ENCODE peak calls at places on chromosomes 2 and 18, in five cellular contexts. One of them, this sample, is unnamed.
A peak's percentile ranks its signal among the peaks of the same experiment; 100 is the strongest.

GRCh38 chr2:7691961-7692656 is 774.9 kb downstream of the RNF144A start:
- DNase-seq in C1 segment of cervical spinal cord: no peak
- DNase-seq in GM04504: no peak
- DNase-seq in NCI-H1436: no peak
- DNase-seq in HepG2: no peak
- DNase-seq in this sample: no peak

GRCh38 chr2:57291209-57291608 is 755.4 kb upstream of the VRK2 start:
- DNase-seq in HepG2: no peak
- DNase-seq in NCI-H1436: no peak
- DNase-seq in GM04504: no peak
- DNase-seq in C1 segment of cervical spinal cord: no peak
- DNase-seq in this sample: no peak

GRCh38 chr2:38731090-38731489 is 20.1 kb downstream of the SRSF7 start:
- DNase-seq in NCI-H1436: no peak
- DNase-seq in GM04504: no peak
- DNase-seq in HepG2: no peak
- DNase-seq in C1 segment of cervical spinal cord: no peak
- DNase-seq in this sample: no peak

GRCh38 chr2:24124003-24124585 is 825 bp downstream of the FAM228B start:
- DNase-seq in C1 segment of cervical spinal cord: peak; percentile 70
- DNase-seq in NCI-H1436: peak; percentile 30
- DNase-seq in GM04504: no peak
- DNase-seq in HepG2: no peak
- DNase-seq in this sample: no peak

GRCh38 chr2:200741468-200742202 is 70.1 kb upstream of the BZW1 start:
- DNase-seq in GM04504: no peak
- DNase-seq in C1 segment of cervical spinal cord: no peak
- DNase-seq in HepG2: peak; percentile 87
- DNase-seq in NCI-H1436: no peak
- DNase-seq in this sample: no peak

GRCh38 chr18:8367217-8367988 is 241.8 kb upstream of the RAB12 start:
- DNase-seq in GM04504: no peak
- DNase-seq in HepG2: no peak
- DNase-seq in NCI-H1436: peak; percentile 71
- DNase-seq in C1 segment of cervical spinal cord: peak; percentile 5
- DNase-seq in this sample: peak; percentile 6

GRCh38 chr2:180520206-180520605 is 460.2 kb upstream of the UBE2E3 start:
- DNase-seq in NCI-H1436: no peak
- DNase-seq in GM04504: no peak
- DNase-seq in HepG2: no peak
- DNase-seq in C1 segment of cervical spinal cord: no peak
- DNase-seq in this sample: no peak

GRCh38 chr18:32922951-32923430 is 150.2 kb upstream of the KLHL14 start:
- DNase-seq in HepG2: no peak
- DNase-seq in GM04504: no peak
- DNase-seq in C1 segment of cervical spinal cord: no peak
- DNase-seq in NCI-H1436: no peak
- DNase-seq in this sample: no peak

GRCh38 chr2:145091967-145092366 is 572.0 kb upstream of the ZEB2 start:
- DNase-seq in HepG2: no peak
- DNase-seq in C1 segment of cervical spinal cord: no peak
- DNase-seq in NCI-H1436: no peak
- DNase-seq in GM04504: no peak
- DNase-seq in this sample: no peak

GRCh38 chr18:50350699-50351098 is 24.1 kb upstream of the SKA1 start:
- DNase-seq in NCI-H1436: no peak
- DNase-seq in GM04504: no peak
- DNase-seq in HepG2: no peak
- DNase-seq in C1 segment of cervical spinal cord: no peak
- DNase-seq in this sample: no peak

GRCh38 chr18:39453882-39454281 is 1888.3 kb upstream of the CELF4 start:
- DNase-seq in NCI-H1436: no peak
- DNase-seq in HepG2: peak; percentile 30
- DNase-seq in GM04504: no peak
- DNase-seq in C1 segment of cervical spinal cord: peak; percentile 3
- DNase-seq in this sample: no peak

GRCh38 chr2:242013771-242014170 is 144.2 kb downstream of the RTP5 start:
- DNase-seq in HepG2: no peak
- DNase-seq in NCI-H1436: no peak
- DNase-seq in C1 segment of cervical spinal cord: no peak
- DNase-seq in GM04504: no peak
- DNase-seq in this sample: no peak

GRCh38 chr2:107684421-107684820 is 142.3 kb upstream of the RGPD4 start:
- DNase-seq in HepG2: no peak
- DNase-seq in GM04504: no peak
- DNase-seq in NCI-H1436: no peak
- DNase-seq in C1 segment of cervical spinal cord: no peak
- DNase-seq in this sample: no peak

GRCh38 chr2:191488135-191488534 is 189.8 kb upstream of the NABP1 start:
- DNase-seq in C1 segment of cervical spinal cord: no peak
- DNase-seq in HepG2: no peak
- DNase-seq in NCI-H1436: no peak
- DNase-seq in GM04504: peak; percentile 63
- DNase-seq in this sample: no peak

GRCh38 chr2:69436594-69436936 is 670 bp downstream of the NFU1 start:
- DNase-seq in C1 segment of cervical spinal cord: no peak
- DNase-seq in NCI-H1436: no peak
- DNase-seq in HepG2: no peak
- DNase-seq in GM04504: no peak
- DNase-seq in this sample: no peak

GRCh38 chr2:88903744-88904353 is 212.4 kb downstream of the RPIA start:
- DNase-seq in HepG2: peak; percentile 58
- DNase-seq in C1 segment of cervical spinal cord: no peak
- DNase-seq in GM04504: no peak
- DNase-seq in NCI-H1436: no peak
- DNase-seq in this sample: no peak

GRCh38 chr2:168573128-168573903 is 117.2 kb downstream of the CERS6 start:
- DNase-seq in HepG2: no peak
- DNase-seq in C1 segment of cervical spinal cord: no peak
- DNase-seq in NCI-H1436: peak; percentile 17
- DNase-seq in GM04504: peak; percentile 42
- DNase-seq in this sample: no peak

GRCh38 chr2:36338827-36339145 is 16.8 kb upstream of the CRIM1 start:
- DNase-seq in HepG2: peak; percentile 44
- DNase-seq in NCI-H1436: no peak
- DNase-seq in C1 segment of cervical spinal cord: no peak
- DNase-seq in GM04504: no peak
- DNase-seq in this sample: no peak

GRCh38 chr2:213119061-213119809 is 32.2 kb downstream of the IKZF2 start:
- DNase-seq in C1 segment of cervical spinal cord: no peak
- DNase-seq in NCI-H1436: no peak
- DNase-seq in HepG2: no peak
- DNase-seq in GM04504: peak; percentile 14
- DNase-seq in this sample: no peak

GRCh38 chr2:209322041-209322440 is 101.8 kb upstream of the MAP2 start:
- DNase-seq in C1 segment of cervical spinal cord: no peak
- DNase-seq in HepG2: no peak
- DNase-seq in GM04504: no peak
- DNase-seq in NCI-H1436: no peak
- DNase-seq in this sample: no peak

GRCh38 chr2:201151127-201152074 is 31.5 kb upstream of the CASP10 start:
- DNase-seq in HepG2: peak; percentile 39
- DNase-seq in NCI-H1436: no peak
- DNase-seq in GM04504: peak; percentile 74
- DNase-seq in C1 segment of cervical spinal cord: no peak
- DNase-seq in this sample: no peak

GRCh38 chr2:2748399-2749205 is 417.5 kb upstream of the MYT1L start:
- DNase-seq in C1 segment of cervical spinal cord: no peak
- DNase-seq in GM04504: no peak
- DNase-seq in HepG2: no peak
- DNase-seq in NCI-H1436: no peak
- DNase-seq in this sample: no peak

GRCh38 chr18:3594760-3595241 is 144.8 kb downstream of the TGIF1 start:
- DNase-seq in NCI-H1436: no peak
- DNase-seq in C1 segment of cervical spinal cord: peak; percentile 37
- DNase-seq in GM04504: no peak
- DNase-seq in HepG2: peak; percentile 30
- DNase-seq in this sample: peak; percentile 26

GRCh38 chr18:70420151-70420898 is 131.5 kb downstream of the SOCS6 start:
- DNase-seq in HepG2: peak; percentile 74
- DNase-seq in GM04504: peak; percentile 70
- DNase-seq in NCI-H1436: no peak
- DNase-seq in C1 segment of cervical spinal cord: no peak
- DNase-seq in this sample: no peak

GRCh38 chr2:37100054-37100453 is 15.7 kb downstream of the GPATCH11 start:
- DNase-seq in C1 segment of cervical spinal cord: no peak
- DNase-seq in GM04504: no peak
- DNase-seq in NCI-H1436: no peak
- DNase-seq in HepG2: no peak
- DNase-seq in this sample: no peak

GRCh38 chr2:65228249-65228750 is 669 bp downstream of the ACTR2 start:
- DNase-seq in NCI-H1436: peak; percentile 11
- DNase-seq in HepG2: peak; percentile 57
- DNase-seq in GM04504: no peak
- DNase-seq in C1 segment of cervical spinal cord: no peak
- DNase-seq in this sample: peak; percentile 38

GRCh38 chr2:225328192-225328591 is 71.3 kb upstream of the NYAP2 start:
- DNase-seq in HepG2: peak; percentile 6
- DNase-seq in C1 segment of cervical spinal cord: no peak
- DNase-seq in GM04504: no peak
- DNase-seq in NCI-H1436: no peak
- DNase-seq in this sample: no peak

GRCh38 chr2:42140501-42140900 is 28.7 kb upstream of the EML4 start:
- DNase-seq in GM04504: no peak
- DNase-seq in C1 segment of cervical spinal cord: no peak
- DNase-seq in HepG2: no peak
- DNase-seq in NCI-H1436: no peak
- DNase-seq in this sample: no peak